ENCODE peak calls at places on chromosome 7, in eight cellular contexts. B is Caco-2, K is uterus, H is lower lobe of right lung, D is B cell, Q is glutamatergic neuron, J is cardiac muscle cell, W is IMR-90. X is an unnamed sample.

GRCh38 chr7:12493407-12493806 is 77.1 kb upstream of the SCIN start:
- DNase-seq in W (peak), D (no peak), K (no peak), H (no peak), Q (no peak), B (no peak), J (no peak), X (no peak)

GRCh38 chr7:81583090-81583489 is 186.8 kb downstream of the HGF start:
- DNase-seq in Q (no peak), W (no peak), B (no peak), D (no peak), K (no peak), H (no peak), J (no peak), X (no peak)

GRCh38 chr7:13551503-13551902 is 438.0 kb downstream of the ETV1 start:
- DNase-seq in K (no peak), D (no peak), W (no peak), J (no peak), Q (no peak), B (no peak), H (no peak), X (no peak)

GRCh38 chr7:5494320-5494682 is 70.7 kb upstream of the TNRC18 start:
- DNase-seq in D (no peak), W (no peak), K (no peak), Q (no peak), H (no peak), B (no peak), J (no peak), X (no peak)

GRCh38 chr7:157386979-157387800 is 50.4 kb downstream of the DNAJB6 start:
- DNase-seq in D (peak), J (peak), W (peak), Q (peak), K (peak), B (peak), H (peak), X (peak)

GRCh38 chr7:52114509-52114908 is 797.9 kb upstream of the COBL start:
- DNase-seq in B (no peak), W (no peak), H (no peak), J (no peak), K (no peak), D (no peak), Q (no peak), X (no peak)

GRCh38 chr7:46660402-46660801 is 739.3 kb upstream of the IGFBP3 start:
- DNase-seq in H (no peak), Q (no peak), W (peak), K (no peak), D (no peak), J (no peak), B (no peak), X (no peak)

GRCh38 chr7:18855796-18856195 is 261.6 kb downstream of the TWIST1 start:
- DNase-seq in W (peak), Q (no peak), D (no peak), K (no peak), J (no peak), B (no peak), H (no peak), X (no peak)

GRCh38 chr7:52064493-52064892 is 747.9 kb upstream of the COBL start:
- DNase-seq in W (no peak), K (no peak), B (no peak), Q (no peak), H (no peak), D (no peak), J (no peak), X (no peak)

GRCh38 chr7:2120841-2121830 is 111.6 kb downstream of the MAD1L1 start:
- DNase-seq in B (no peak), K (no peak), W (no peak), Q (no peak), D (no peak), H (no peak), J (no peak), X (no peak)
- TF ChIP-seq CTCF in B (no peak), K (no peak), W (no peak), Q (no peak), D (no peak), H (no peak), J (no peak), X (no peak)

GRCh38 chr7:88628363-88629085 is 131.0 kb upstream of the ZNF804B start:
- DNase-seq in J (no peak), H (no peak), K (no peak), W (no peak), B (no peak), D (no peak), Q (no peak), X (no peak)
- TF ChIP-seq CTCF in J (no peak), H (no peak), K (no peak), W (no peak), B (no peak), D (no peak), Q (no peak), X (no peak)

GRCh38 chr7:96183163-96183562 is 138.7 kb downstream of the SLC25A13 start:
- DNase-seq in J (no peak), K (no peak), Q (no peak), D (no peak), B (no peak), W (no peak), H (no peak), X (no peak)
- TF ChIP-seq CTCF in J (no peak), K (no peak), Q (no peak), D (no peak), B (no peak), W (no peak), H (no peak), X (no peak)

GRCh38 chr7:39002755-39003154 is 25.0 kb downstream of the POU6F2 start:
- DNase-seq in W (no peak), J (no peak), D (no peak), K (no peak), H (no peak), Q (no peak), B (no peak), X (no peak)
- TF ChIP-seq CTCF in W (no peak), J (no peak), D (no peak), K (no peak), H (no peak), Q (no peak), B (no peak), X (no peak)

DNA sequence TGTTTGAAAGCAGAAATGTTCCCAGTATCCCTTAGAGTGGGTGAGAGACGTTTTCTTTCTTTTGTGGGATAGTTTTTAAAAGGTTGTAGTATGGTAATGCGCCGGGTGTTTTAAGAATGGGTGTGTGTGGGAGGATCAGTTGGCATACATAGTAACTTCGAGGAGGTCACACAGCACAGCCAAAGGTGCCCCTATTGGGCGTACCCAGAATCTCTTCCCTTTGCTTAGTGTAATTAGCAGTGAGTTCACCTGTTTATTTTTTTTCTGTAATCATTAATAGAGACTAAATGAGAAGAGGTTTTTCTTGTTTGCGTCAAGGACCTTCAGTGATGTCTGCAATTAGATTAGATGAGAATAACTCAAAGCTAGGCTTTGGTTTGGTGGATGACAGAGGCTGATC is 1.5 kb downstream of the PLEKHA8 start:
- DNase-seq in W (no peak), Q (no peak), H (no peak), D (no peak), J (no peak), K (no peak), B (no peak), X (no peak)
- TF ChIP-seq CTCF in W (no peak), Q (no peak), H (no peak), D (no peak), J (no peak), K (no peak), B (no peak), X (no peak)

DNA sequence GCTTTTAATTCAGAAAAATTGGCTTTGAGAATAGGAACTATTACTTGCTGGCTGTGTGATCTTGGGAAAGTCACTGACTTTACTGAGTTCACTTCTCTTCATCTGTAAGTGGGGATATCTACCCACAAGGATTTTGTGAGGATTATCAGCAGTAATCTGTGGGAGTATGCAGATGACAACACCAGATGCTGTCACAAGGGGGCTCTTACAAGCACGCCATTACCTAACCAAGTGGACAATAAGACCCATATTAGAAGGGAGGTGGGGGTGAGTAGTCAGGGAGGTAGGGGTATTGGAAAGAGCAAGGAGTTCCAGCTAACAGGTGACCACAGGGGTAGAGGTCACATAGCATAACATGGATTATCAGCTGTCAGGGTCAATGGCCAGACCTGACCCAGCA is 569.4 kb downstream of the SUGCT start:
- DNase-seq in D (no peak), W (no peak), Q (no peak), H (no peak), K (no peak), J (no peak), B (no peak), X (no peak)
- TF ChIP-seq CTCF in D (no peak), W (no peak), Q (no peak), H (no peak), K (no peak), J (no peak), B (no peak), X (no peak)